ENCODE peak calls at places on chromosomes 1 and 21, in four cellular contexts. One of them, this sample, is unnamed.

GRCh38 chr1:39988618-39989343 is 33.8 kb downstream of the MFSD2A start:
- DNase-seq in hepatocyte: no peak
- DNase-seq in uterus: no peak
- DNase-seq in K562: no peak
- DNase-seq in this sample: peak; percentile 45

GRCh38 chr1:238485062-238485905 is 594.6 kb upstream of the ZP4 start:
- DNase-seq in uterus: peak; percentile 67
- DNase-seq in K562: no peak
- DNase-seq in hepatocyte: peak; percentile 69
- DNase-seq in this sample: peak; percentile 49

GRCh38 chr1:154803203-154803920 is 66.7 kb downstream of the KCNN3 start:
- DNase-seq in hepatocyte: no peak
- DNase-seq in uterus: no peak
- DNase-seq in K562: no peak
- DNase-seq in this sample: no peak

GRCh38 chr1:174068000-174068399 is 45.8 kb upstream of the RC3H1 start:
- DNase-seq in uterus: no peak
- DNase-seq in hepatocyte: no peak
- DNase-seq in K562: no peak
- DNase-seq in this sample: no peak

GRCh38 chr21:25639922-25640670 is 1.0 kb downstream of the JAM2 start:
- DNase-seq in K562: no peak
- DNase-seq in uterus: peak; percentile 43
- DNase-seq in hepatocyte: peak; percentile 22
- DNase-seq in this sample: no peak

GRCh38 chr1:23459338-23459757 is 24.6 kb downstream of the ASAP3 start:
- DNase-seq in K562: peak; percentile 44
- DNase-seq in uterus: no peak
- DNase-seq in hepatocyte: no peak
- DNase-seq in this sample: no peak

GRCh38 chr1:236642763-236643162 is 38.4 kb upstream of the HEATR1 start:
- DNase-seq in uterus: no peak
- DNase-seq in K562: no peak
- DNase-seq in hepatocyte: no peak
- DNase-seq in this sample: no peak

GRCh38 chr1:36663772-36664430 is 181.2 kb upstream of the CSF3R start:
- DNase-seq in uterus: no peak
- DNase-seq in K562: no peak
- DNase-seq in hepatocyte: no peak
- DNase-seq in this sample: no peak

GRCh38 chr1:165408518-165408917 is 36.4 kb downstream of the RXRG start:
- DNase-seq in uterus: no peak
- DNase-seq in hepatocyte: peak; percentile 78
- DNase-seq in K562: peak; percentile 53
- DNase-seq in this sample: peak; percentile 19

GRCh38 chr1:8082945-8083344 is 56.8 kb upstream of the ERRFI1 start:
- DNase-seq in K562: no peak
- DNase-seq in hepatocyte: peak; percentile 44
- DNase-seq in uterus: no peak
- DNase-seq in this sample: no peak

GRCh38 chr21:43329361-43330269 is 97.3 kb downstream of the SIK1 start:
- DNase-seq in uterus: no peak
- DNase-seq in K562: no peak
- DNase-seq in hepatocyte: no peak
- DNase-seq in this sample: peak; percentile 71

GRCh38 chr1:217982711-217983405 is 302.2 kb upstream of the RRP15 start:
- DNase-seq in hepatocyte: no peak
- DNase-seq in uterus: no peak
- DNase-seq in K562: no peak
- DNase-seq in this sample: no peak

GRCh38 chr1:12143631-12144155 is 23.1 kb upstream of the TNFRSF1B start:
- DNase-seq in K562: no peak
- DNase-seq in hepatocyte: peak; percentile 86
- DNase-seq in uterus: peak; percentile 75
- DNase-seq in this sample: peak; percentile 89

GRCh38 chr1:90155721-90156487 is 161.0 kb downstream of the ZNF326 start:
- DNase-seq in K562: no peak
- DNase-seq in hepatocyte: no peak
- DNase-seq in uterus: no peak
- DNase-seq in this sample: no peak

GRCh38 chr1:47703981-47704596 is 266.2 kb downstream of the FOXD2 start:
- DNase-seq in hepatocyte: no peak
- DNase-seq in uterus: no peak
- DNase-seq in K562: no peak
- DNase-seq in this sample: peak; percentile 82

GRCh38 chr1:6490181-6491075 is 1.0 kb downstream of the PLEKHG5 start:
- DNase-seq in K562: peak; percentile 82
- DNase-seq in hepatocyte: peak; percentile 92
- DNase-seq in uterus: peak; percentile 30
- DNase-seq in this sample: peak; percentile 68

GRCh38 chr1:66993076-66993475 is 60.9 kb downstream of the SLC35D1 start:
- DNase-seq in hepatocyte: no peak
- DNase-seq in K562: no peak
- DNase-seq in uterus: no peak
- DNase-seq in this sample: no peak

GRCh38 chr1:107018445-107018844 is 38.0 kb upstream of the PRMT6 start:
- DNase-seq in hepatocyte: no peak
- DNase-seq in K562: no peak
- DNase-seq in uterus: no peak
- DNase-seq in this sample: no peak

GRCh38 chr1:44637590-44638411 is 36.5 kb downstream of the TMEM53 start:
- DNase-seq in K562: peak; percentile 97
- DNase-seq in uterus: peak; percentile 54
- DNase-seq in hepatocyte: no peak
- DNase-seq in this sample: no peak

GRCh38 chr1:44635439-44635838 is 38.8 kb downstream of the TMEM53 start:
- DNase-seq in hepatocyte: no peak
- DNase-seq in K562: no peak
- DNase-seq in uterus: no peak
- DNase-seq in this sample: no peak

GRCh38 chr1:44636067-44636466 is 38.2 kb downstream of the TMEM53 start:
- DNase-seq in hepatocyte: no peak
- DNase-seq in K562: no peak
- DNase-seq in uterus: no peak
- DNase-seq in this sample: no peak

GRCh38 chr1:44634790-44635189 is 39.5 kb downstream of the TMEM53 start:
- DNase-seq in hepatocyte: no peak
- DNase-seq in K562: no peak
- DNase-seq in uterus: no peak
- DNase-seq in this sample: no peak

GRCh38 chr1:44636711-44637589 is 37.3 kb downstream of the TMEM53 start:
- DNase-seq in uterus: peak; percentile 71
- DNase-seq in hepatocyte: no peak
- DNase-seq in K562: no peak
- DNase-seq in this sample: no peak
- H3K27ac ChIP-seq in uterus: peak overlapping the region; percentile 20
- H3K27ac ChIP-seq in hepatocyte: peak overlapping the region; percentile 66
- H3K27ac ChIP-seq in K562: peak overlapping the region; percentile 49
- H3K27ac ChIP-seq in this sample: no peak overlapping the region

GRCh38 chr1:230148194-230148581 is 81.2 kb downstream of the GALNT2 start:
- DNase-seq in K562: no peak
- DNase-seq in uterus: no peak
- DNase-seq in hepatocyte: no peak
- DNase-seq in this sample: no peak
- H3K4me1 ChIP-seq in K562: peaks cover 90% of the 10 kb centered on the region
- H3K4me1 ChIP-seq in uterus: no peaks in the 10 kb centered on the region
- H3K4me1 ChIP-seq in hepatocyte: peaks cover 1% of the 10 kb centered on the region
- H3K4me1 ChIP-seq in this sample: peaks cover 1% of the 10 kb centered on the region

DNA sequence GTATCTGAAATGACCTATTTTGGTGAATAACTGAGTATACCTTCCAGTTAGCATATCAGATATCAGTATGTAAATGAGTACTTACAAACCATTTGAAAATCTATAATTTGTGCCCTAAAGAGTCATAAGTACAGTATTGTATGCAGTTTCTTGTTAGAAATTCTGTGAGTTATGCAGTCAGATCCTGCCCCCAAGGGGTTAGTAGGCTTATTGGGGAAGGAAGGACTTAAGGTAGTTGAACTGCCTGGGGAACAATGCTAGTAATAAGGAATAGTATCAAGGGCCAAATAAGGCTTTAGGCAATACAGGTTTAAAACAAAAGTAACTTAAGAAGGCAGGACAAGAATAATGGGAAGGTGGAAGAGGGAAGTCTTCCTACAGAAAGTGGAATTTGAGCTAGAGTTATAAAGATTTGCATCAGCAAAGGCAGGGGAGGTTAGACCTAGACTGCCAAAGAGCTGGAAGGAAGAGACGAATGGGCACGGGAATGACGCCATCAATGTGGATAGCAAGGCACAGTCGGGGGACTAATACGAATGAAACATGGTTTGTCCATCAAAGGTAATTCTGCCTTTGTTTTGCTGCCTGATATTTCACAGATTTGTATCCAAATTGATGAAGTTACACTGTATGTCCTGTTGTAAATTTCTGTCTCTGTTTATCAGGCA is 182.9 kb upstream of the DPYD start:
- DNase-seq in K562: no peak
- DNase-seq in hepatocyte: no peak
- DNase-seq in uterus: no peak
- DNase-seq in this sample: no peak
- H3K27ac ChIP-seq in K562: no peak overlapping the region
- H3K27ac ChIP-seq in hepatocyte: no peak overlapping the region
- H3K27ac ChIP-seq in uterus: no peak overlapping the region
- H3K27ac ChIP-seq in this sample: no peak overlapping the region

GRCh38 chr1:226666164-226666506 is 72.9 kb downstream of the ITPKB start:
- DNase-seq in uterus: no peak
- DNase-seq in K562: no peak
- DNase-seq in hepatocyte: no peak
- DNase-seq in this sample: no peak
- H3K4me1 ChIP-seq in uterus: peaks cover 34% of the 10 kb centered on the region
- H3K4me1 ChIP-seq in K562: no peaks in the 10 kb centered on the region
- H3K4me1 ChIP-seq in hepatocyte: peaks cover 34% of the 10 kb centered on the region
- H3K4me1 ChIP-seq in this sample: peaks cover 76% of the 10 kb centered on the region

GRCh38 chr21:16535100-16535418 is 805.3 kb downstream of the USP25 start:
- DNase-seq in hepatocyte: no peak
- DNase-seq in uterus: peak; percentile 93
- DNase-seq in K562: no peak
- DNase-seq in this sample: peak; percentile 59
- H3K27ac ChIP-seq in hepatocyte: no peak overlapping the region
- H3K27ac ChIP-seq in uterus: peak overlapping the region; percentile 88
- H3K27ac ChIP-seq in K562: no peak overlapping the region
- H3K27ac ChIP-seq in this sample: no peak overlapping the region

DNA sequence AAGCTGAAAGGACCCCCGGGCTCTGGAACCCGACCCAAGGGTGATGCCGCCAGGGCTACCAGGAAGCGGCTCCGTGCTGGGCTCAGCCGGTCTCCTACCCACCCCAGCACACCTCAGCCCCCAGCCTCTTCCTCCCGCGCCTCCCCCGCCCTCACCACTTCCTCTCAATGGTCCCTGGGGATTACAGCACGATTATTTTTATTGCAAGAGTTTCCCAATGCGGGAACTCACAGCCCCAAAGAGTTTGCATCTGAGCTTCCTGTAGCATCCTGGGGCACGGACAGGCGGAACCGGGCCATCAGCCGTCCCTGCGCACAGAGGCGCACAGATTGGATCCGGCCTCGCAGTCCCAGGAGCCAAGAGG is 8.7 kb upstream of the SLX9 start:
- DNase-seq in K562: no peak
- DNase-seq in uterus: no peak
- DNase-seq in hepatocyte: no peak
- DNase-seq in this sample: no peak
- H3K4me1 ChIP-seq in K562: peaks cover 8% of the 10 kb centered on the region
- H3K4me1 ChIP-seq in uterus: peaks cover 19% of the 10 kb centered on the region
- H3K4me1 ChIP-seq in hepatocyte: peaks cover 24% of the 10 kb centered on the region
- H3K4me1 ChIP-seq in this sample: peaks cover 67% of the 10 kb centered on the region

DNA sequence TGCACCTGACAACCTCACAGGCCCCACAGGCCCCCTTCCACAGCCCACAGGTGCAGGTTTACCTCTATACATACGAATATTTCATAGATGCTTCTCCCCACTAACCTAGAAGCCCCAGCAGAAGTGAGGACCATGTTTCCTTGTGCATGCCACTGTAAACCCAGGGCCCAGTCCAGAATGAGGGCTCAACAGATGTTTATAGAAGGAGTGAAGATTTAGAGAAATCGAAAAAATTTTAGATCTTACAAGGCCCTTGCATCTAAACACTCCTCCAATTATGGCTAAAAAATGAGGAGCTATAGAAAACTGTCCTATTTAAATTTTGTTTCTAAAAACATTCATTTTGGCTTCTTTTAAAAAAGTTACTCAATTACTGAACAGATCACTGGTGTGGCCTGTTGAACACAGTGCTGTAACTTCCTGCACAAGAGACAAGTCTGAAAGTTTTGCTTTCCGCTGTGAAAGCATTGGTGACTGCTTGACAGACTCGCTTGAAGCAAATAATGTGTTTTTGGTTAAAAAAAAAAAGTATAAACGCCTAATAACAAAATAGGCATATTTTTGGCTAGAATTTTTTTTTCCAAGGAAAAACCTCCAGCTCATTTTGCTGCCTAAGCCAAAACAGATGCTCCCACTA is 1.2 kb downstream of the ABCB10 start:
- DNase-seq in hepatocyte: peak; percentile 29
- DNase-seq in K562: no peak
- DNase-seq in uterus: no peak
- DNase-seq in this sample: no peak
- H3K27ac ChIP-seq in hepatocyte: peak overlapping the region; percentile 92
- H3K27ac ChIP-seq in K562: peak overlapping the region; percentile 77
- H3K27ac ChIP-seq in uterus: peak overlapping the region; percentile 82
- H3K27ac ChIP-seq in this sample: no peak overlapping the region

GRCh38 chr1:62493656-62494055 is 56.8 kb downstream of the USP1 start:
- DNase-seq in uterus: no peak
- DNase-seq in hepatocyte: no peak
- DNase-seq in K562: no peak
- DNase-seq in this sample: no peak
- H3K4me1 ChIP-seq in uterus: no peaks in the 10 kb centered on the region
- H3K4me1 ChIP-seq in hepatocyte: no peaks in the 10 kb centered on the region
- H3K4me1 ChIP-seq in K562: no peaks in the 10 kb centered on the region
- H3K4me1 ChIP-seq in this sample: no peaks in the 10 kb centered on the region

GRCh38 chr1:197595244-197595904 is 179.9 kb downstream of the DENND1B start:
- DNase-seq in K562: no peak
- DNase-seq in uterus: no peak
- DNase-seq in hepatocyte: no peak
- DNase-seq in this sample: no peak
- H3K27ac ChIP-seq in K562: no peak overlapping the region
- H3K27ac ChIP-seq in uterus: no peak overlapping the region
- H3K27ac ChIP-seq in hepatocyte: no peak overlapping the region
- H3K27ac ChIP-seq in this sample: no peak overlapping the region